ENCODE peak calls at places on chromosome 16, in six cellular contexts. One of them, this sample, is unnamed.

GRCh38 chr16:997440-998051 is 16.0 kb downstream of the SOX8 start:
- DNase-seq in C1 segment of cervical spinal cord: no peak
- DNase-seq in activated naive CD4-positive, alpha-beta T cell treated with anti-CD3 and anti-CD28 coated beads, Interleukin-2, amount 50 U/mL, for 72 hours: no peak
- DNase-seq in K562: no peak
- DNase-seq in activated effector memory CD4-positive, alpha-beta T cell treated with anti-CD3 and anti-CD28 coated beads, Interleukin-2, amount 50 U/mL, for 16 hours: peak
- DNase-seq in HTR-8/SVneo: peak
- DNase-seq in this sample: no peak

GRCh38 chr16:58331024-58331707 is 36.3 kb upstream of the PRSS54 start:
- DNase-seq in C1 segment of cervical spinal cord: no peak
- DNase-seq in activated naive CD4-positive, alpha-beta T cell treated with anti-CD3 and anti-CD28 coated beads, Interleukin-2, amount 50 U/mL, for 72 hours: no peak
- DNase-seq in K562: peak
- DNase-seq in activated effector memory CD4-positive, alpha-beta T cell treated with anti-CD3 and anti-CD28 coated beads, Interleukin-2, amount 50 U/mL, for 16 hours: no peak
- DNase-seq in HTR-8/SVneo: peak
- DNase-seq in this sample: no peak

GRCh38 chr16:83914091-83914710 is 15.3 kb downstream of the MLYCD start:
- DNase-seq in C1 segment of cervical spinal cord: no peak
- DNase-seq in activated naive CD4-positive, alpha-beta T cell treated with anti-CD3 and anti-CD28 coated beads, Interleukin-2, amount 50 U/mL, for 72 hours: no peak
- DNase-seq in K562: no peak
- DNase-seq in activated effector memory CD4-positive, alpha-beta T cell treated with anti-CD3 and anti-CD28 coated beads, Interleukin-2, amount 50 U/mL, for 16 hours: no peak
- DNase-seq in HTR-8/SVneo: no peak
- DNase-seq in this sample: no peak

GRCh38 chr16:56916571-56917403 is 15.2 kb upstream of the HERPUD1 start:
- DNase-seq in C1 segment of cervical spinal cord: no peak
- DNase-seq in activated naive CD4-positive, alpha-beta T cell treated with anti-CD3 and anti-CD28 coated beads, Interleukin-2, amount 50 U/mL, for 72 hours: peak
- DNase-seq in K562: no peak
- DNase-seq in activated effector memory CD4-positive, alpha-beta T cell treated with anti-CD3 and anti-CD28 coated beads, Interleukin-2, amount 50 U/mL, for 16 hours: no peak
- DNase-seq in HTR-8/SVneo: no peak
- DNase-seq in this sample: no peak

GRCh38 chr16:67833035-67833417 is 9.1 kb upstream of the THAP11 start:
- DNase-seq in C1 segment of cervical spinal cord: no peak
- DNase-seq in activated naive CD4-positive, alpha-beta T cell treated with anti-CD3 and anti-CD28 coated beads, Interleukin-2, amount 50 U/mL, for 72 hours: no peak
- DNase-seq in K562: peak
- DNase-seq in activated effector memory CD4-positive, alpha-beta T cell treated with anti-CD3 and anti-CD28 coated beads, Interleukin-2, amount 50 U/mL, for 16 hours: no peak
- DNase-seq in HTR-8/SVneo: no peak
- DNase-seq in this sample: no peak

GRCh38 chr16:6247150-6247549 is 1085.5 kb upstream of the RBFOX1 start:
- DNase-seq in C1 segment of cervical spinal cord: no peak
- DNase-seq in activated naive CD4-positive, alpha-beta T cell treated with anti-CD3 and anti-CD28 coated beads, Interleukin-2, amount 50 U/mL, for 72 hours: no peak
- DNase-seq in K562: no peak
- DNase-seq in activated effector memory CD4-positive, alpha-beta T cell treated with anti-CD3 and anti-CD28 coated beads, Interleukin-2, amount 50 U/mL, for 16 hours: no peak
- DNase-seq in HTR-8/SVneo: no peak
- DNase-seq in this sample: no peak

GRCh38 chr16:81630632-81631026 is 148.5 kb upstream of the PLCG2 start:
- DNase-seq in C1 segment of cervical spinal cord: no peak
- DNase-seq in activated naive CD4-positive, alpha-beta T cell treated with anti-CD3 and anti-CD28 coated beads, Interleukin-2, amount 50 U/mL, for 72 hours: no peak
- DNase-seq in K562: no peak
- DNase-seq in activated effector memory CD4-positive, alpha-beta T cell treated with anti-CD3 and anti-CD28 coated beads, Interleukin-2, amount 50 U/mL, for 16 hours: no peak
- DNase-seq in HTR-8/SVneo: no peak
- DNase-seq in this sample: no peak

GRCh38 chr16:74909665-74910064 is 75.3 kb downstream of the WDR59 start:
- DNase-seq in C1 segment of cervical spinal cord: no peak
- DNase-seq in activated naive CD4-positive, alpha-beta T cell treated with anti-CD3 and anti-CD28 coated beads, Interleukin-2, amount 50 U/mL, for 72 hours: no peak
- DNase-seq in K562: no peak
- DNase-seq in activated effector memory CD4-positive, alpha-beta T cell treated with anti-CD3 and anti-CD28 coated beads, Interleukin-2, amount 50 U/mL, for 16 hours: no peak
- DNase-seq in HTR-8/SVneo: no peak
- DNase-seq in this sample: no peak

GRCh38 chr16:70254965-70255286 is 3.2 kb upstream of the EXOSC6 start:
- DNase-seq in C1 segment of cervical spinal cord: no peak
- DNase-seq in activated naive CD4-positive, alpha-beta T cell treated with anti-CD3 and anti-CD28 coated beads, Interleukin-2, amount 50 U/mL, for 72 hours: no peak
- DNase-seq in K562: no peak
- DNase-seq in activated effector memory CD4-positive, alpha-beta T cell treated with anti-CD3 and anti-CD28 coated beads, Interleukin-2, amount 50 U/mL, for 16 hours: no peak
- DNase-seq in HTR-8/SVneo: no peak
- DNase-seq in this sample: no peak

GRCh38 chr16:19166500-19166899 is 1.5 kb upstream of the SYT17 start:
- DNase-seq in C1 segment of cervical spinal cord: no peak
- DNase-seq in activated naive CD4-positive, alpha-beta T cell treated with anti-CD3 and anti-CD28 coated beads, Interleukin-2, amount 50 U/mL, for 72 hours: no peak
- DNase-seq in K562: no peak
- DNase-seq in activated effector memory CD4-positive, alpha-beta T cell treated with anti-CD3 and anti-CD28 coated beads, Interleukin-2, amount 50 U/mL, for 16 hours: no peak
- DNase-seq in HTR-8/SVneo: no peak
- DNase-seq in this sample: no peak

GRCh38 chr16:8764486-8765250 is 32.8 kb downstream of the TMEM186 start:
- DNase-seq in C1 segment of cervical spinal cord: no peak
- DNase-seq in activated naive CD4-positive, alpha-beta T cell treated with anti-CD3 and anti-CD28 coated beads, Interleukin-2, amount 50 U/mL, for 72 hours: no peak
- DNase-seq in K562: no peak
- DNase-seq in activated effector memory CD4-positive, alpha-beta T cell treated with anti-CD3 and anti-CD28 coated beads, Interleukin-2, amount 50 U/mL, for 16 hours: no peak
- DNase-seq in HTR-8/SVneo: no peak
- DNase-seq in this sample: no peak

GRCh38 chr16:4226251-4227039 is 15.4 kb downstream of the SRL start:
- DNase-seq in C1 segment of cervical spinal cord: no peak
- DNase-seq in activated naive CD4-positive, alpha-beta T cell treated with anti-CD3 and anti-CD28 coated beads, Interleukin-2, amount 50 U/mL, for 72 hours: no peak
- DNase-seq in K562: no peak
- DNase-seq in activated effector memory CD4-positive, alpha-beta T cell treated with anti-CD3 and anti-CD28 coated beads, Interleukin-2, amount 50 U/mL, for 16 hours: no peak
- DNase-seq in HTR-8/SVneo: no peak
- DNase-seq in this sample: no peak

GRCh38 chr16:12496866-12497265 is 306.8 kb downstream of the CPPED1 start:
- DNase-seq in C1 segment of cervical spinal cord: no peak
- DNase-seq in activated naive CD4-positive, alpha-beta T cell treated with anti-CD3 and anti-CD28 coated beads, Interleukin-2, amount 50 U/mL, for 72 hours: no peak
- DNase-seq in K562: no peak
- DNase-seq in activated effector memory CD4-positive, alpha-beta T cell treated with anti-CD3 and anti-CD28 coated beads, Interleukin-2, amount 50 U/mL, for 16 hours: no peak
- DNase-seq in HTR-8/SVneo: no peak
- DNase-seq in this sample: peak

GRCh38 chr16:46850619-46851555 is 19.9 kb upstream of the C16orf87 start:
- DNase-seq in C1 segment of cervical spinal cord: no peak
- DNase-seq in activated naive CD4-positive, alpha-beta T cell treated with anti-CD3 and anti-CD28 coated beads, Interleukin-2, amount 50 U/mL, for 72 hours: no peak
- DNase-seq in K562: no peak
- DNase-seq in activated effector memory CD4-positive, alpha-beta T cell treated with anti-CD3 and anti-CD28 coated beads, Interleukin-2, amount 50 U/mL, for 16 hours: no peak
- DNase-seq in HTR-8/SVneo: no peak
- DNase-seq in this sample: no peak

GRCh38 chr16:2082171-2082982 is 34.6 kb downstream of the TSC2 start:
- DNase-seq in C1 segment of cervical spinal cord: no peak
- DNase-seq in activated naive CD4-positive, alpha-beta T cell treated with anti-CD3 and anti-CD28 coated beads, Interleukin-2, amount 50 U/mL, for 72 hours: no peak
- DNase-seq in K562: no peak
- DNase-seq in activated effector memory CD4-positive, alpha-beta T cell treated with anti-CD3 and anti-CD28 coated beads, Interleukin-2, amount 50 U/mL, for 16 hours: no peak
- DNase-seq in HTR-8/SVneo: no peak
- DNase-seq in this sample: no peak

GRCh38 chr16:47492428-47493357 is 31.6 kb downstream of the PHKB start:
- DNase-seq in C1 segment of cervical spinal cord: peak
- DNase-seq in activated naive CD4-positive, alpha-beta T cell treated with anti-CD3 and anti-CD28 coated beads, Interleukin-2, amount 50 U/mL, for 72 hours: no peak
- DNase-seq in K562: peak
- DNase-seq in activated effector memory CD4-positive, alpha-beta T cell treated with anti-CD3 and anti-CD28 coated beads, Interleukin-2, amount 50 U/mL, for 16 hours: no peak
- DNase-seq in HTR-8/SVneo: no peak
- DNase-seq in this sample: peak

GRCh38 chr16:70614208-70614951 is 32.0 kb upstream of the IL34 start:
- DNase-seq in C1 segment of cervical spinal cord: no peak
- DNase-seq in activated naive CD4-positive, alpha-beta T cell treated with anti-CD3 and anti-CD28 coated beads, Interleukin-2, amount 50 U/mL, for 72 hours: no peak
- DNase-seq in K562: no peak
- DNase-seq in activated effector memory CD4-positive, alpha-beta T cell treated with anti-CD3 and anti-CD28 coated beads, Interleukin-2, amount 50 U/mL, for 16 hours: no peak
- DNase-seq in HTR-8/SVneo: no peak
- DNase-seq in this sample: no peak

GRCh38 chr16:19292186-19292585 is 6.7 kb downstream of the CLEC19A start:
- DNase-seq in C1 segment of cervical spinal cord: no peak
- DNase-seq in activated naive CD4-positive, alpha-beta T cell treated with anti-CD3 and anti-CD28 coated beads, Interleukin-2, amount 50 U/mL, for 72 hours: no peak
- DNase-seq in K562: no peak
- DNase-seq in activated effector memory CD4-positive, alpha-beta T cell treated with anti-CD3 and anti-CD28 coated beads, Interleukin-2, amount 50 U/mL, for 16 hours: no peak
- DNase-seq in HTR-8/SVneo: no peak
- DNase-seq in this sample: no peak